ENCODE peak calls at places on chromosomes 4 and X, in six cellular contexts. W, X, U, J, Q and A are unnamed samples.

GRCh38 chrX:107600366-107600765 is 27.9 kb upstream of the PRPS1 start:
- DNase-seq in W (no peak), X (no peak), U (no peak), J (no peak), Q (no peak), A (no peak)

GRCh38 chr4:38717604-38718003 is 53.6 kb downstream of the KLF3 start:
- DNase-seq in W (no peak), X (no peak), U (no peak), J (no peak), Q (no peak), A (no peak)

GRCh38 chrX:20221902-20222301 is 44.8 kb downstream of the RPS6KA3 start:
- DNase-seq in W (no peak), X (no peak), U (no peak), J (no peak), Q (no peak), A (no peak)

GRCh38 chr4:7120341-7120740 is 52.5 kb upstream of the GRPEL1 start:
- DNase-seq in W (no peak), X (peak), U (no peak), J (peak), Q (no peak), A (no peak)

GRCh38 chrX:22135994-22136684 is 104.0 kb downstream of the PHEX start:
- DNase-seq in W (no peak), X (peak), U (no peak), J (peak), Q (no peak), A (peak)

GRCh38 chr4:23237771-23238170 is 545.0 kb downstream of the GBA3 start:
- DNase-seq in W (no peak), X (no peak), U (no peak), J (no peak), Q (no peak), A (no peak)

GRCh38 chr4:113801882-113802281 is 40.3 kb upstream of the CAMK2D start:
- DNase-seq in W (no peak), X (no peak), U (no peak), J (no peak), Q (no peak), A (no peak)

GRCh38 chr4:946103-946450 is 13.8 kb downstream of the TMEM175 start:
- DNase-seq in W (no peak), X (no peak), U (no peak), J (no peak), Q (peak), A (no peak)

GRCh38 chr4:40918330-40918729 is 168.6 kb downstream of the NSUN7 start:
- DNase-seq in W (no peak), X (no peak), U (peak), J (no peak), Q (no peak), A (no peak)

GRCh38 chr4:55736605-55737183 is 82.9 kb upstream of the EXOC1L start:
- DNase-seq in W (no peak), X (peak), U (no peak), J (peak), Q (no peak), A (no peak)

GRCh38 chr4:180610317-180610716 is 1632.9 kb upstream of the TENM3 start:
- DNase-seq in W (no peak), X (no peak), U (no peak), J (no peak), Q (no peak), A (no peak)

GRCh38 chr4:932713-933070 is 432 bp downstream of the TMEM175 start:
- DNase-seq in W (no peak), X (no peak), U (no peak), J (no peak), Q (no peak), A (no peak)

GRCh38 chr4:140344621-140345020 is 28.8 kb upstream of the SCOC start:
- DNase-seq in W (no peak), X (peak), U (no peak), J (no peak), Q (no peak), A (no peak)

GRCh38 chrX:135977611-135978010 is 3.8 kb upstream of the MMGT1 start:
- DNase-seq in W (peak), X (no peak), U (no peak), J (no peak), Q (no peak), A (no peak)

GRCh38 chr4:159308571-159309340 is 205.9 kb downstream of the RAPGEF2 start:
- DNase-seq in W (no peak), X (peak), U (no peak), J (no peak), Q (no peak), A (no peak)

GRCh38 chrX:154136627-154137161 is 7.3 kb upstream of the OPN1LW start:
- DNase-seq in W (peak), X (peak), U (peak), J (peak), Q (peak), A (peak)

GRCh38 chrX:15973299-15973698 is 118.7 kb upstream of the AP1S2 start:
- DNase-seq in W (peak), X (peak), U (no peak), J (peak), Q (no peak), A (peak)

GRCh38 chrX:72094894-72095293 is 36.8 kb downstream of the RTL5 start:
- DNase-seq in W (no peak), X (peak), U (no peak), J (no peak), Q (peak), A (peak)

GRCh38 chr4:186724861-186725419 is 1.3 kb upstream of the FAT1 start:
- DNase-seq in W (no peak), X (no peak), U (no peak), J (no peak), Q (no peak), A (no peak)

GRCh38 chrX:40444133-40444532 is 136.6 kb upstream of the ATP6AP2 start:
- DNase-seq in W (no peak), X (no peak), U (no peak), J (no peak), Q (no peak), A (no peak)

GRCh38 chr4:186770446-186771175 is 47.0 kb upstream of the FAT1 start:
- DNase-seq in W (no peak), X (no peak), U (no peak), J (no peak), Q (no peak), A (no peak)

GRCh38 chr4:26780524-26780923 is 80.1 kb upstream of the STIM2 start:
- DNase-seq in W (no peak), X (no peak), U (no peak), J (no peak), Q (no peak), A (no peak)

GRCh38 chr4:147590249-147590920 is 26.8 kb upstream of the TMEM184C start:
- DNase-seq in W (peak), X (peak), U (no peak), J (peak), Q (no peak), A (peak)

GRCh38 chrX:69109706-69110635 is 55.3 kb downstream of the PJA1 start:
- DNase-seq in W (no peak), X (no peak), U (no peak), J (peak), Q (no peak), A (no peak)

GRCh38 chr4:26671111-26671510 is 87.2 kb downstream of the TBC1D19 start:
- DNase-seq in W (no peak), X (peak), U (no peak), J (no peak), Q (no peak), A (no peak)

GRCh38 chr4:64095398-64095797 is 313.9 kb downstream of the TECRL start:
- DNase-seq in W (no peak), X (no peak), U (no peak), J (no peak), Q (no peak), A (no peak)

GRCh38 chrX:15820106-15821073 is 30.1 kb downstream of the ZRSR2 start:
- DNase-seq in W (no peak), X (no peak), U (no peak), J (no peak), Q (no peak), A (no peak)

GRCh38 chr4:171813195-171813955 is at the start of gene GALNTL6:
- DNase-seq in W (no peak), X (peak), U (peak), J (no peak), Q (peak), A (no peak)

GRCh38 chr4:56649445-56650258 is 31.4 kb downstream of the HOPX start:
- DNase-seq in W (no peak), X (no peak), U (no peak), J (no peak), Q (no peak), A (no peak)

GRCh38 chrX:13028871-13029336 is 15.5 kb downstream of the FAM9C start:
- DNase-seq in W (no peak), X (peak), U (no peak), J (no peak), Q (no peak), A (no peak)

GRCh38 chr4:140229881-140230280 is 75.9 kb upstream of the MAML3 start:
- DNase-seq in W (no peak), X (no peak), U (no peak), J (no peak), Q (no peak), A (no peak)

GRCh38 chrX:22122510-22122909 is 90.4 kb downstream of the PHEX start:
- DNase-seq in W (no peak), X (no peak), U (no peak), J (no peak), Q (no peak), A (no peak)

GRCh38 chr4:15598644-15599043 is 56.5 kb downstream of the FBXL5 start:
- DNase-seq in W (no peak), X (no peak), U (no peak), J (no peak), Q (no peak), A (no peak)

GRCh38 chrX:119709630-119710029 is 16.7 kb upstream of the SEPTIN6 start:
- DNase-seq in W (no peak), X (no peak), U (no peak), J (no peak), Q (no peak), A (no peak)

GRCh38 chrX:138890491-138890890 is 179.0 kb upstream of the FGF13 start:
- DNase-seq in W (no peak), X (no peak), U (no peak), J (no peak), Q (no peak), A (no peak)

GRCh38 chrX:670596-670995 is 40.0 kb downstream of the SHOX start:
- DNase-seq in W (no peak), X (peak), U (no peak), J (no peak), Q (no peak), A (no peak)

GRCh38 chrX:46820391-46821100 is 16.3 kb upstream of the RP2 start:
- DNase-seq in W (no peak), X (no peak), U (no peak), J (no peak), Q (no peak), A (no peak)
- TF ChIP-seq POLR2AphosphoS5 in W (no peak), X (no peak), U (no peak), J (no peak), Q (no peak), A (no peak)

DNA sequence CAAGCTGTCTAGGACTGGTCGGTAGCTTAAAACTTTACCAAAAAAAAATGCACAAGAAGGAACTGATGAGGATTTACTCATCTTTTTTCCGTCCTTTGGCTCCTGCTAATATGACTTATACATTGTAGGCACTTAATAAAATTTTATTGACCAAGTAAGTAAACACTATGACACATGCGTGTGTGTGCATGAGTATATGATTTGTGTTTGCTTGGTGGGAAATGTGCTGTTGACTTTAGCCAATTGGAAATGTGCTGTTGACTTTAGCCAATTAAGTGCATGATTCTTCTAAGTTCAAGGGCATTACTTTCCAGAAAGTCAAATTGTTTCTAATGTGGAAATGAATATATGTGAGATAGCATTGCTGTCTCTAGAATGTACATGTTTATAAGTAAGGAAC is 78.3 kb downstream of the FIP1L1 start:
- DNase-seq in W (no peak), X (no peak), U (no peak), J (no peak), Q (no peak), A (no peak)
- TF ChIP-seq POLR2AphosphoS5 in W (no peak), X (no peak), U (no peak), J (no peak), Q (no peak), A (no peak)

DNA sequence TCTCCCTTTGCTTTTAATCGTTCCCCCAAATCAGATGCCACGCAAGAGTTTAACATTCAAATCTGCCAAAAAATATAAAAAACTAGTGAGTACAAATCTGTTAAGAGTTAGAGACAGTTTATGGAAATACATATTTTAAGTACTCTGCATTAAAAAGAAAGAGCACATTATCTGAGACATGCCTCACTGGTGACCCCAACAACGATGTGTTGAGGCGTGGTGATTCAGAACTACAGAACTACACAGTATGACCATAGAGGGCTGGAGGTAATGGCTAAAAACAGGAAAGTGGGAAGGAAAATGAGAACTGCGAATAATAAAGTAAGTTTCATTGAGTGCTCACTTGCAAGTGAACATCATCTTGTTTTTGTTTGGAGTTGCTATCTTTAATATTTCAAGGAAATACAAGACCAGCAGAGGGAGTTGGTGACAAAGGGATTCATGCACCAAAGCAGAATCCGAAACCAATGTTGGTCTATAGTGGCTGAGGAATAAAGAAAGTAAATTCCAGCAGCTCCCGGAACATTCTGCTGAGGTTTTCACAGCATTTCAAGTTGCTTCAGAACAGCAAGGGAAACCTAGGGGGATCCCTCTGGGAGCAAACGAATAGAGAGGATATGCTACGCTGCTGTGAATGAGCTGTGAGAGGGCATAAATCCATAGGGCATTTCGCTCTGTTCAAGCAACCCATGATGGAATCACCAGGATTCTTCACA is 92.2 kb downstream of the DCHS2 start:
- DNase-seq in W (peak), X (peak), U (no peak), J (no peak), Q (no peak), A (no peak)
- TF ChIP-seq POLR2AphosphoS5 in W (no peak), X (no peak), U (no peak), J (no peak), Q (no peak), A (no peak)

GRCh38 chr4:174134361-174134760 is 149.1 kb downstream of the FBXO8 start:
- DNase-seq in W (no peak), X (no peak), U (no peak), J (no peak), Q (no peak), A (no peak)

GRCh38 chr4:174133525-174133924 is 149.9 kb downstream of the FBXO8 start:
- DNase-seq in W (no peak), X (no peak), U (no peak), J (no peak), Q (no peak), A (no peak)

GRCh38 chr4:174137698-174138097 is 145.8 kb downstream of the FBXO8 start:
- DNase-seq in W (no peak), X (no peak), U (no peak), J (no peak), Q (no peak), A (no peak)

GRCh38 chr4:174135530-174135929 is 147.9 kb downstream of the FBXO8 start:
- DNase-seq in W (no peak), X (no peak), U (no peak), J (no peak), Q (no peak), A (no peak)

DNA sequence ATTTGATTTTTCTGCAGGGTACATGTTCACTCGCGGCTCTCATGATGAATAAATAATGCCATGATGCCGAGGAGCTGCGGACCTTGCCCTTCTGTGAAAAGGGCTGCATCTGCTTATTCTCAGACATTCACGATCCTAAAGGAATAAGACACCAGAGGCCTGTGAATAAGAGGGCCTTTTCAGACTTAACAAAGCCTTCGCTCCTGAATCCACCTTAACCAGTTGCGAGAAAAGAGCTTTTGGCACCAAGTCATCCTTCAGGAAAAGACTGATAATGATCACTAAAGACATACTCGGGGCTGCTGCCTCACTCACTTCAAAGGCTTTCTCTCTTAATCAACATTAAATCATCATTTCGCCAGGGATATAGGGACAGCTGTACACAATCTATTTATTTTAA is 147.5 kb downstream of the FBXO8 start:
- DNase-seq in W (no peak), X (peak), U (peak), J (no peak), Q (no peak), A (no peak)
- TF ChIP-seq POLR2AphosphoS5 in W (no peak), X (no peak), U (peak), J (no peak), Q (no peak), A (no peak)

GRCh38 chr4:78057600-78058560 is 757 bp downstream of the FRAS1 start:
- DNase-seq in W (no peak), X (peak), U (peak), J (no peak), Q (peak), A (peak)

GRCh38 chr4:78058591-78059523 is 1.7 kb downstream of the FRAS1 start:
- DNase-seq in W (no peak), X (peak), U (peak), J (no peak), Q (peak), A (peak)

GRCh38 chr4:78059524-78059889 is 2.4 kb downstream of the FRAS1 start:
- DNase-seq in W (peak), X (peak), U (peak), J (peak), Q (no peak), A (peak)

GRCh38 chr4:78057135-78057599 is at the start of gene FRAS1:
- DNase-seq in W (no peak), X (peak), U (peak), J (no peak), Q (peak), A (no peak)

GRCh38 chr4:78056265-78057129 is 626 bp upstream of the FRAS1 start:
- DNase-seq in W (no peak), X (peak), U (peak), J (peak), Q (peak), A (peak)
- TF ChIP-seq POLR2AphosphoS5 in W (no peak), X (peak), U (peak), J (peak), Q (no peak), A (no peak)

GRCh38 chrX:101385026-101385684 is 836 bp downstream of the BTK start:
- DNase-seq in W (no peak), X (no peak), U (no peak), J (no peak), Q (no peak), A (no peak)

GRCh38 chrX:101386542-101386885 is 523 bp upstream of the BTK start:
- DNase-seq in W (no peak), X (no peak), U (no peak), J (no peak), Q (no peak), A (no peak)

GRCh38 chrX:101383679-101384078 is 2.3 kb downstream of the BTK start:
- DNase-seq in W (no peak), X (no peak), U (no peak), J (no peak), Q (no peak), A (no peak)

GRCh38 chrX:101388604-101389003 is 2.2 kb upstream of the RPL36A start:
- DNase-seq in W (no peak), X (no peak), U (no peak), J (no peak), Q (no peak), A (no peak)

DNA sequence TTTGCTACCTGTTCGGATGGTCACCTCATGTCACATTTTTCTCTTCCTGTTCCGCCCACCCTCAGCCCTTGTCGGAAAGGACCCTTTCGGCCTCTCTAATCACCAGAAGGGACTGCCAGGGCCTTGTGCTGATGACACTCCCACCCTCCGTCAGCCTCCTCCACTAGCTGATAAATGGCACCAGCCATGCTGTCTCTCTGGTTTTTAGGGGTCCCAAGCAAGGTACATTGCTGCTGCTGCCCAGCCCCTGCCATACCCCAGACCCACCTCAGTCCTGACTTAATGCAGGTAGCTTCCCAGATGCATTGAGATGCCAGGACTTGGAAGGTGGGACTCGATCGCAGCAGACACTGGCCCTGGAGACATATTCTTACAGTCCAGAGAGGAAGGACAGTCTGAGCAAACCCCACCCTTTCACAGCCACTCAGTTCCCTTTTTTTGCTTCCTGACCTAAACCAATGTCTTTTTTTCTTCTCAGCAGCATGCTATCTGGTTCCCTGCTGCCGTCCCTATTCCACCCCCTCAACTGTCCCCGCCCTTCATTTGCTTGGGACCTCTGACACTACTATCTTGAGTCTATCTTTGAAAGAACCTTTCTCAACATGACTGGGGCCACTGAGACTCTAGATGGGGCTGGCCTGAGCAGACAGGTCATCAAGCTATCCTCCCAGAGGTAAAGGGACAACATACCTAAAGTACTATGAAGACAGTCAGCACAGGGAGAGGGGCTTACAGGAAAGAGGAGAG is at the start of gene BTK:
- DNase-seq in W (no peak), X (no peak), U (no peak), J (no peak), Q (no peak), A (peak)
- TF ChIP-seq POLR2AphosphoS5 in W (no peak), X (no peak), U (no peak), J (no peak), Q (no peak), A (peak)

GRCh38 chrX:48904180-48904579 is 6.5 kb downstream of the PQBP1 start:
- DNase-seq in W (no peak), X (no peak), U (no peak), J (no peak), Q (peak), A (no peak)

GRCh38 chrX:48903290-48903689 is 5.6 kb downstream of the PQBP1 start:
- DNase-seq in W (no peak), X (no peak), U (no peak), J (no peak), Q (no peak), A (no peak)

GRCh38 chrX:48901069-48901468 is 3.3 kb downstream of the PQBP1 start:
- DNase-seq in W (no peak), X (no peak), U (peak), J (no peak), Q (peak), A (no peak)

GRCh38 chrX:48902776-48903175 is 5.0 kb downstream of the PQBP1 start:
- DNase-seq in W (no peak), X (no peak), U (no peak), J (no peak), Q (no peak), A (no peak)

GRCh38 chrX:48902135-48902534 is 4.4 kb downstream of the PQBP1 start:
- DNase-seq in W (no peak), X (no peak), U (no peak), J (no peak), Q (peak), A (no peak)
- TF ChIP-seq POLR2AphosphoS5 in W (no peak), X (no peak), U (no peak), J (no peak), Q (peak), A (no peak)